ENCODE peak calls at places on chromosomes 4 and X, in seven cellular contexts. A, D, O, U, X, S and E are unnamed samples.

GRCh38 chrX:103615781-103616180 is 8.0 kb downstream of the TCEAL3 start:
- DNase-seq in S (no peak), O (no peak), A (no peak), D (no peak), U (no peak), X (no peak), E (no peak)

GRCh38 chrX:13376857-13377441 is 57.1 kb upstream of the ATXN3L start:
- DNase-seq in A (peak; percentile 99), U (no peak), O (no peak), S (peak; percentile 99), D (peak; percentile 98), X (no peak), E (no peak)

GRCh38 chr4:97656034-97656720 is 487.1 kb downstream of the STPG2 start:
- DNase-seq in D (no peak), S (no peak), O (no peak), A (peak; percentile 1), X (no peak), U (no peak), E (no peak)

GRCh38 chrX:150649096-150649870 is 43.9 kb upstream of the MTMR1 start:
- DNase-seq in X (no peak), D (no peak), A (peak; percentile 69), S (peak; percentile 15), O (no peak), U (no peak), E (no peak)

GRCh38 chr4:168864831-168865541 is 145.1 kb downstream of the CBR4 start:
- DNase-seq in X (peak; percentile 65), U (no peak), O (no peak), D (no peak), A (peak; percentile 94), S (no peak), E (no peak)

GRCh38 chr4:176744091-176744490 is 48.6 kb downstream of the VEGFC start:
- DNase-seq in O (no peak), S (no peak), D (no peak), U (no peak), X (no peak), A (no peak), E (no peak)

GRCh38 chr4:151468715-151469696 is 60.0 kb downstream of the FHIP1A start:
- DNase-seq in U (no peak), S (no peak), O (no peak), A (no peak), X (no peak), D (no peak), E (no peak)

GRCh38 chrX:44447214-44447613 is 95.4 kb downstream of the FUNDC1 start:
- DNase-seq in O (no peak), U (no peak), S (no peak), X (no peak), D (no peak), A (no peak), E (no peak)

GRCh38 chrX:46837543-46838481 is 969 bp downstream of the RP2 start:
- DNase-seq in S (no peak), A (no peak), X (no peak), U (no peak), O (no peak), D (no peak), E (peak; percentile 27)

GRCh38 chrX:46643636-46644035 is 70.1 kb downstream of the CHST7 start:
- DNase-seq in D (no peak), S (no peak), U (no peak), X (no peak), A (no peak), O (no peak), E (no peak)

GRCh38 chrX:118039591-118039990 is 77.0 kb downstream of the KLHL13 start:
- DNase-seq in S (no peak), D (no peak), X (no peak), A (no peak), O (no peak), U (no peak), E (no peak)

GRCh38 chr4:184826315-184827266 is 823 bp upstream of the ACSL1 start:
- DNase-seq in U (no peak), D (no peak), S (peak; percentile 76), O (peak; percentile 46), X (no peak), A (no peak), E (peak; percentile 81)

GRCh38 chrX:50596056-50596455 is 125.4 kb upstream of the DGKK start:
- DNase-seq in A (no peak), D (no peak), U (no peak), X (no peak), O (no peak), S (no peak), E (no peak)

GRCh38 chr4:14264437-14264836 is 636.9 kb upstream of the BOD1L1 start:
- DNase-seq in A (no peak), X (peak; percentile 60), O (no peak), U (no peak), S (no peak), D (no peak), E (no peak)

GRCh38 chrX:54891573-54891972 is 29.1 kb upstream of the TRO start:
- DNase-seq in U (no peak), O (peak; percentile 3), X (peak; percentile 60), A (peak; percentile 37), S (peak; percentile 32), D (peak; percentile 2), E (no peak)

GRCh38 chr4:87497141-87497540 is 32.0 kb downstream of the SPARCL1 start:
- DNase-seq in A (no peak), D (no peak), O (no peak), U (no peak), X (peak; percentile 75), S (no peak), E (no peak)

GRCh38 chrX:96564595-96564994 is 120.0 kb upstream of the DIAPH2 start:
- DNase-seq in X (no peak), S (no peak), D (no peak), U (no peak), O (no peak), A (peak; percentile 14), E (no peak)